ENCODE peak calls at places on chromosome 9, in four cellular contexts. L is SK-N-SH, W is H1, A is HepG2. K is an unnamed sample.

GRCh38 chr9:110029422-110029814 is 178.5 kb downstream of the C9orf152 start:
- DNase-seq in L (no peak), W (no peak), A (peak), K (no peak)

GRCh38 chr9:70403166-70403565 is 11.3 kb downstream of the KLF9 start:
- DNase-seq in L (no peak), W (no peak), A (no peak), K (no peak)

GRCh38 chr9:101536351-101536750 is 2.7 kb downstream of the RNF20 start:
- DNase-seq in L (no peak), W (no peak), A (no peak), K (no peak)

GRCh38 chr9:74499770-74500583 is 2.8 kb downstream of the RORB start:
- DNase-seq in L (peak), W (peak), A (no peak), K (no peak)

GRCh38 chr9:69898714-69899209 is 78.1 kb downstream of the CFAP95 start:
- DNase-seq in L (no peak), W (no peak), A (peak), K (peak)

GRCh38 chr9:136628287-136628686 is 34.4 kb upstream of the EGFL7 start:
- DNase-seq in L (no peak), W (no peak), A (no peak), K (no peak)

GRCh38 chr9:134358026-134358967 is 32.0 kb downstream of the RXRA start:
- DNase-seq in L (peak), W (no peak), A (no peak), K (no peak)

GRCh38 chr9:95840096-95840495 is 35.4 kb upstream of the ERCC6L2 start:
- DNase-seq in L (no peak), W (no peak), A (no peak), K (no peak)

GRCh38 chr9:27154923-27155322 is 45.9 kb downstream of the TEK start:
- DNase-seq in L (no peak), W (no peak), A (no peak), K (no peak)

GRCh38 chr9:4883326-4883873 is 90.7 kb downstream of the RCL1 start:
- DNase-seq in L (no peak), W (no peak), A (no peak), K (no peak)

GRCh38 chr9:23941051-23941450 is 115.0 kb upstream of the ELAVL2 start:
- DNase-seq in L (no peak), W (no peak), A (no peak), K (no peak)

GRCh38 chr9:82673201-82673600 is 389.7 kb downstream of the RASEF start:
- DNase-seq in L (no peak), W (no peak), A (no peak), K (no peak)

GRCh38 chr9:81022177-81022576 is 667.2 kb downstream of the TLE1 start:
- DNase-seq in L (no peak), W (no peak), A (no peak), K (no peak)

DNA sequence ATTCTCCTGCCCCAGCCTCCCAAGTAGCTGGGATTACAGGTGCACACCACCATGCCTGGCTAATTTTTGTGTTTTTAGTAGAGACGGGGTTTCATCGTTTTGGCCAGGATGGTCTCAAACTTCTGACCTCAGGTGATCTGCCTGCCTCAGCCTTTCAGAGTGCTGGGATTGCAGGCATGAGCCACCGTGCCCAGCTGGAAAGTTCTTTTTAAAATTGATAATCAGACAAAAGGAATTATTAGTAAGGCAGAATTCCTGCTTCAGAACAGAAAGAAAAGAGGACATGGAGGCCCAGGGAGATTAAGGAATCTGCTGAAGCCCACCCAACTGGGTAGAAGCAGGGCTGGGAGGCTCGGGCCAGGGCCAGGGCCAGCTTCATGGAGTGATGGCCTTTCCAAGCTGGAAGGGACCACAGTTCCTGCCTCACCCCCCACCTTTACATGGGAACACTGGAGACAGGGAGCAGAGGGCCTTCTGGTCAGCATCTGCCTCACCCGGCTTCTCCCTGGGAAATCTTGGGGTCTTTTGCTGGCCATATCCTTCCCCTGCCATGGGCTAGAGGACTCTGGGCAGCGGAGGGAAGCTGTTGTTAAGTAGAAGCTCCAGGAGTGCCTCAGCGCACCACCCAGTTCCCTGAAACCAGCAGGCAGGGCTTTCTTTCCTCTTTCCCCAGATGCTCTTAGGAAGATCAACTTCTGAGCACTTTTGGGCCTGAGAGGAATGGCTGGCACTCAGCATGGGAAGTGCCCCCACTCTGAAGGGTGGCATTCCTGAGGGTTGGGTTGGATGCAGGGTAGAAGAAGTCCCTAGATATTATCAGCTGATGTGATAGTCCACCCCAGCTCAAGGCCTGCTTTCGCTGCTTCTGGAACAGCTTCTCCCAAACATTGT is 70.1 kb downstream of the RGS3 start:
- DNase-seq in L (no peak), W (no peak), A (no peak), K (no peak)
- TF ChIP-seq SIN3A in L (no peak), W (no peak), A (no peak), K (no peak)

GRCh38 chr9:89363311-89363670 is 45.0 kb downstream of the SECISBP2 start:
- DNase-seq in L (no peak), W (no peak), A (no peak), K (no peak)
- TF ChIP-seq SIN3A in L (no peak), W (no peak), A (no peak), K (no peak)

GRCh38 chr9:68719847-68720246 is 14.8 kb downstream of the PIP5K1B start:
- DNase-seq in L (no peak), W (no peak), A (peak), K (no peak)
- TF ChIP-seq SIN3A in L (no peak), W (no peak), A (no peak), K (no peak)

GRCh38 chr9:7144265-7145046 is 386.7 kb downstream of the KDM4C start:
- DNase-seq in L (no peak), W (no peak), A (no peak), K (no peak)
- TF ChIP-seq SIN3A in L (no peak), W (no peak), A (no peak), K (no peak)

DNA sequence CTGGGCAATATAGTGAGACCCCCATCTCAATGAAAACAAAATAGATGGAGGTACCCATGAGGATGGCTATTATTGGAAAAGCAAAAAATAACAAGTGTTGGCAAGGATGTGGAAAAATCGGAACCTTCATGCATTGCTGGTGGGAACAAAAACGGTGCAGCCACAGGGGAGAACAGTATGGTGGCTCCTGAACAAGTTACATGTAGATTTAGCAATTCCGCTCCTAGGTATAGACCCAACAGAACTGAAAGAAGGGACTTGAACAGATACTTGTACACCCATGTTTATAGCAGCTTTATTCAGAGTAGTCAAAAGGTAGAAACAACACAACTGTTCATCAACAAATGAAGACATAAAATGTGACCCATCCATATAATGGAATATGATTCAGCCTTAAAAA is 43.0 kb downstream of the NTNG2 start:
- DNase-seq in L (no peak), W (no peak), A (no peak), K (no peak)
- TF ChIP-seq SIN3A in L (no peak), W (no peak), A (no peak), K (no peak)

GRCh38 chr9:125626187-125626586 is 80.8 kb downstream of the MAPKAP1 start:
- DNase-seq in L (no peak), W (no peak), A (no peak), K (no peak)
- TF ChIP-seq SIN3A in L (no peak), W (no peak), A (no peak), K (no peak)